ENCODE peak calls at places on chromosomes 11 and 22, in ten cellular contexts. T is IMR-90, P is adrenal gland, G is tibial nerve, Y is ovary, F is spleen, O is transverse colon, H is body of pancreas, K is Peyer's patch, I is HCT116. U is an unnamed sample.

GRCh38 chr22:39234867-39235687 is 9.7 kb downstream of the PDGFB start:
- DNase-seq in Y (no peak), G (no peak), P (no peak), K (no peak), I (no peak), F (no peak), T (no peak), O (peak), H (peak), U (no peak)

GRCh38 chr11:36376315-36376887 is 80.3 kb downstream of the PRR5L start:
- DNase-seq in G (no peak), K (no peak), T (peak), O (peak), Y (peak), I (no peak), H (no peak), F (peak), P (no peak), U (no peak)

GRCh38 chr11:28951191-28951590 is 843.0 kb downstream of the METTL15 start:
- DNase-seq in Y (no peak), O (no peak), K (no peak), H (no peak), T (no peak), F (no peak), P (no peak), I (no peak), G (no peak), U (no peak)

GRCh38 chr22:45838257-45838891 is 138.6 kb downstream of the WNT7B start:
- DNase-seq in F (no peak), O (no peak), H (no peak), G (no peak), Y (no peak), P (no peak), I (no peak), T (no peak), K (no peak), U (no peak)

GRCh38 chr11:64850979-64851567 is 6.6 kb upstream of the CDC42BPG start:
- DNase-seq in H (no peak), Y (no peak), K (peak), G (no peak), T (no peak), P (no peak), I (no peak), O (peak), F (peak), U (no peak)

GRCh38 chr22:46735747-46736608 is 2.1 kb downstream of the CERK start:
- DNase-seq in F (no peak), K (no peak), H (no peak), O (no peak), I (no peak), G (no peak), P (no peak), Y (no peak), T (no peak), U (no peak)

GRCh38 chr22:25759825-25760231 is 17.8 kb downstream of the MYO18B start:
- DNase-seq in O (no peak), T (peak), G (no peak), Y (no peak), H (peak), K (no peak), P (no peak), F (no peak), I (no peak), U (no peak)

GRCh38 chr11:43578346-43579170 is 102.0 kb upstream of the HSD17B12 start:
- DNase-seq in I (no peak), T (peak), Y (no peak), H (no peak), P (no peak), K (no peak), O (no peak), F (no peak), G (no peak), U (no peak)

GRCh38 chr11:96311120-96311568 is 31.9 kb downstream of the MAML2 start:
- DNase-seq in O (no peak), F (no peak), H (no peak), I (no peak), P (no peak), T (peak), G (no peak), K (no peak), Y (no peak), U (no peak)

GRCh38 chr11:127800989-127801688 is 786.2 kb downstream of the ETS1 start:
- DNase-seq in H (no peak), G (no peak), O (no peak), K (no peak), F (no peak), Y (no peak), P (no peak), T (no peak), I (no peak), U (no peak)

GRCh38 chr11:123381817-123382554 is 48.1 kb upstream of the GRAMD1B start:
- DNase-seq in Y (no peak), G (no peak), I (no peak), P (no peak), O (no peak), H (no peak), K (no peak), F (no peak), T (no peak), U (no peak)

GRCh38 chr11:76221365-76221764 is 15.1 kb upstream of the WNT11 start:
- DNase-seq in G (no peak), Y (no peak), T (no peak), K (no peak), O (no peak), P (no peak), I (no peak), H (no peak), F (no peak), U (no peak)

GRCh38 chr11:70729949-70730348 is 331.6 kb downstream of the CTTN start:
- DNase-seq in F (peak), Y (no peak), O (no peak), G (no peak), T (no peak), I (no peak), P (no peak), H (no peak), K (no peak), U (no peak)

GRCh38 chr11:30333405-30333804 is 10.5 kb downstream of the ARL14EP start:
- DNase-seq in I (no peak), G (no peak), Y (no peak), H (no peak), F (no peak), P (no peak), O (no peak), K (no peak), T (no peak), U (no peak)

GRCh38 chr11:82924522-82925224 is 23.1 kb downstream of the DDIAS start:
- DNase-seq in F (peak), I (no peak), O (no peak), Y (no peak), T (no peak), K (no peak), P (no peak), G (no peak), H (no peak), U (no peak)

GRCh38 chr11:95228081-95228859 is 2.7 kb downstream of the SESN3 start:
- DNase-seq in H (no peak), T (no peak), G (no peak), F (no peak), P (no peak), O (no peak), I (no peak), K (no peak), Y (no peak), U (no peak)

GRCh38 chr11:60625262-60625661 is 74.2 kb upstream of the MS4A8 start:
- DNase-seq in Y (no peak), T (peak), G (peak), P (peak), K (no peak), F (no peak), O (no peak), H (peak), I (peak), U (no peak)

GRCh38 chr11:29527391-29527936 is 489.4 kb downstream of the KCNA4 start:
- DNase-seq in O (no peak), Y (no peak), I (peak), F (no peak), K (no peak), H (peak), T (peak), G (no peak), P (no peak), U (no peak)

GRCh38 chr22:22897947-22898346 is 10.3 kb downstream of the IGLL5 start:
- DNase-seq in G (no peak), I (no peak), P (no peak), F (no peak), K (no peak), T (no peak), O (no peak), Y (no peak), H (no peak), U (no peak)

GRCh38 chr11:34356130-34356529 is 1.7 kb downstream of the ABTB2 start:
- DNase-seq in O (no peak), F (no peak), P (no peak), G (no peak), I (no peak), H (no peak), K (no peak), Y (no peak), T (no peak), U (no peak)

GRCh38 chr11:30879322-30880020 is 293.3 kb upstream of the MPPED2 start:
- DNase-seq in O (no peak), F (no peak), T (no peak), H (peak), I (no peak), G (no peak), Y (no peak), K (no peak), P (peak), U (no peak)

GRCh38 chr11:122494171-122494570 is 161.4 kb upstream of the UBASH3B start:
- DNase-seq in G (no peak), F (no peak), K (no peak), P (no peak), H (no peak), O (no peak), I (no peak), Y (no peak), T (peak), U (no peak)

GRCh38 chr11:74630043-74630442 is 37.7 kb downstream of the POLD3 start:
- DNase-seq in I (no peak), H (no peak), F (no peak), Y (no peak), K (no peak), O (no peak), G (no peak), P (no peak), T (no peak), U (no peak)

GRCh38 chr11:76744186-76745058 is 38.7 kb upstream of the TSKU start:
- DNase-seq in I (no peak), P (peak), G (peak), O (peak), F (no peak), T (peak), H (no peak), K (no peak), Y (no peak), U (no peak)

GRCh38 chr22:31228425-31228824 is 16.3 kb downstream of the LIMK2 start:
- DNase-seq in I (no peak), F (no peak), K (no peak), P (no peak), G (no peak), O (no peak), H (no peak), Y (no peak), T (no peak), U (no peak)

GRCh38 chr22:31227186-31227585 is 15.1 kb downstream of the LIMK2 start:
- DNase-seq in Y (no peak), G (no peak), H (no peak), O (peak), I (no peak), T (no peak), K (no peak), F (no peak), P (no peak), U (no peak)

GRCh38 chr22:31230871-31231621 is 18.9 kb downstream of the LIMK2 start:
- DNase-seq in I (no peak), K (peak), O (peak), H (peak), Y (peak), P (peak), F (no peak), T (peak), G (peak), U (no peak)

GRCh38 chr22:31230155-31230870 is 18.2 kb downstream of the LIMK2 start:
- DNase-seq in G (peak), T (peak), K (no peak), H (no peak), I (no peak), F (no peak), Y (no peak), O (no peak), P (no peak), U (no peak)

GRCh38 chr22:31229402-31230140 is 17.5 kb downstream of the LIMK2 start:
- DNase-seq in T (peak), Y (peak), K (peak), I (no peak), F (no peak), H (peak), P (peak), G (no peak), O (peak), U (no peak)
- TF ChIP-seq POLR2A in T (no peak), Y (no peak), K (no peak), I (no peak), F (no peak), H (no peak), P (no peak), G (no peak), O (no peak), U (no peak)

DNA sequence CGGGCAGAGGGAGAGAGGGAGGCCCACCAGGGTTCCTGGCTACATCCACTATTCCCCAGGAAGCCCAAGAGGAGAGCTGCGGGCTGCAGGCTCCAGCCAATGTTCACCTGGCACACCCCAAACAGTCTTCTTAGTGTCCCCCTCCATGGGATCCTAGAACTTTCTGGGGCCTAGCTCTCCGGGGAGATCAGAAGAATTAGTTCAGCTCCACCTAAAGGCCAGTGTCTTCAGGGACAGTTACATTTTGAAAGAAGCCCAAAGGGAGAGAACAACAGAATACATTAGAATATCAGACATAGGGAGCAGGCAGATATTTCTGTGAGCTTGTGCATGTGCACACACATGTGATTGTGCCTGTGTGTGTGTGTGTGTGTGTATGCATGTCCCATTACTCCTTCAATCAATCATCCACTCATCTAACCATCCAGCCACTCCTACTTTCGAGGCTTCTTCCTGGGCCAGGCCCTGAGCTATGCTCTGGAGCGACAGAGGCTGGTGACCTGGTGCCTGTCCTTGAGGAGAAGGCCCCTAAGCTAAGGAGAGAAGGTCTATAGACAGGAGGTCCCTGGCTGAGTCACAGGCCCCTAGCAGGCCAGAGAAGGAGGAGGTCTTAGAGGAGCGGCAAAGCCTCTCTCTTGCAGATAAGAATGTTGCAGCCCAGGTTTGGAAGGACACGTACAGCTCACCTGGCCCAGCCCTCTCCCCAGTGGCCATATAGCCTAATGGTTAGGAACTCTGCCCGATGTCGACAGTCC is 165.5 kb downstream of the DSCAML1 start:
- DNase-seq in O (no peak), G (no peak), H (no peak), P (no peak), I (no peak), T (no peak), F (peak), Y (no peak), K (no peak), U (no peak)
- TF ChIP-seq POLR2A in O (no peak), G (no peak), H (no peak), P (no peak), I (no peak), T (no peak), F (no peak), Y (no peak), K (no peak), U (no peak)

DNA sequence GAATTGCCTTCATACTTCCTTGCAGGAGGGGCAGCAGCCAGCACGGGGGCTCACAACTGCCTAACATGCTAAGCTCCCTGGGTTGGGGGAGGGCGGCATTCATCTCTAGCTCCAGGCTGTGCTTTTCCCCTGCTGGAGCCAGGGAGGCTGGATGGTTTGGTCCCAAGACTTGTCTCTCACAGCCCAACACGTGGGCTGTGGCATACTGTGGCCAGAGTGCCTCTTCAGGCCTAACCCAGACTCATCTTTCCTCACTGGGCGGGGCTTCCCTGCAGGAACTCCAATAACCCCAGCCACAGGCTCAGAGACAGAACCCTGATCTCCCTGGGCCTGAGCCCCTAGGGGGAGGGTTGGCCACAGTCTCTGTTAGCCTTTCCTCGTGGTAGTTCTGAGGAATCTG is 121.9 kb upstream of the PLET1 start:
- DNase-seq in F (no peak), K (no peak), G (no peak), H (no peak), I (no peak), P (no peak), Y (no peak), O (no peak), T (no peak), U (no peak)
- TF ChIP-seq POLR2A in F (no peak), K (no peak), G (no peak), H (no peak), I (no peak), P (no peak), Y (no peak), O (no peak), T (no peak), U (no peak)

GRCh38 chr11:892106-892505 is 18.5 kb downstream of the CHID1 start:
- DNase-seq in H (no peak), T (no peak), F (no peak), I (no peak), O (no peak), Y (no peak), K (no peak), P (no peak), G (no peak), U (no peak)
- TF ChIP-seq POLR2A in H (no peak), T (no peak), F (no peak), I (no peak), O (no peak), Y (no peak), K (no peak), P (no peak), G (no peak), U (no peak)

GRCh38 chr11:12237381-12237784 is 127.0 kb downstream of the MICAL2 start:
- DNase-seq in G (no peak), F (no peak), I (no peak), O (no peak), Y (no peak), T (no peak), K (no peak), P (no peak), H (no peak), U (no peak)

GRCh38 chr11:12236744-12237101 is 126.3 kb downstream of the MICAL2 start:
- DNase-seq in Y (no peak), K (no peak), O (no peak), P (no peak), H (no peak), F (no peak), T (no peak), I (no peak), G (no peak), U (no peak)

GRCh38 chr11:12240669-12241068 is 130.3 kb downstream of the MICAL2 start:
- DNase-seq in T (no peak), G (no peak), P (no peak), O (no peak), H (no peak), K (no peak), I (no peak), F (no peak), Y (no peak), U (no peak)

GRCh38 chr11:12239396-12240298 is 129.3 kb downstream of the MICAL2 start:
- DNase-seq in P (no peak), I (no peak), O (no peak), T (peak), H (peak), F (no peak), G (no peak), Y (no peak), K (no peak), U (no peak)

GRCh38 chr11:12238420-12238819 is 128.0 kb downstream of the MICAL2 start:
- DNase-seq in Y (no peak), F (no peak), T (no peak), I (no peak), G (no peak), P (no peak), H (no peak), O (no peak), K (no peak), U (no peak)
- TF ChIP-seq POLR2A in Y (no peak), F (no peak), T (no peak), I (no peak), G (no peak), P (no peak), H (no peak), O (no peak), K (no peak), U (no peak)

DNA sequence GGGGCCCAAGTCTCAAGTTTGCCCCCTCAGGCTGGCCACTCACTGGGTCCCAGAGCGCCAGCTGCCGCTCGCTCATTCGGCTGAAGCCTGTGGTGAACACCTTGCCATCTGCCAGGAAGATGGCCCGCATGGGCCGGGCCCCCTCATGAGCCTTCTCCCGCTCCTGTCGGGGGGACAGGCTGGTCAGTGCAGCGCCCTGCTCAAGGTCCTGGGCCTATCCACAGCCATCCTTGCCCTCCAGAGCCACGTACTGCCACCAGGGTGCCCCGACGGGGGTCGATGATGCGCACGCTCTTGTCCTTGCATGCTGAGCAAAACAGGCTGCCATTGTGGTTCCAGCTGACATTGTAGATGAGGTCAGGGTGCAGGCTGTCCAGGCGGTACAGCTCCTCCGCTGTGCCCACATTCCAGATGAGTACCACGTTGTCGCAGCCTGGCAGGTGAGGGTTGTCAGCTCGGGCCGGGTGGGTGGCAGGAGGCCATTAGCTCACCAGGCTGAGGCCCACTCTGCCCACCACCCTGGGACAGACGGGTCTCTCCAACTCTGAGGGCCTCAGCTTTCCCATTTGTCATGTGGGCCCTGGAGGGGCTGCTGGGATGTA is 2.1 kb downstream of the CORO1B start:
- DNase-seq in O (no peak), I (no peak), T (no peak), H (no peak), K (no peak), F (no peak), Y (no peak), G (no peak), P (no peak), U (no peak)
- TF ChIP-seq POLR2A in O (no peak), I (no peak), T (no peak), H (no peak), K (no peak), F (no peak), Y (no peak), G (no peak), P (no peak), U (no peak)

DNA sequence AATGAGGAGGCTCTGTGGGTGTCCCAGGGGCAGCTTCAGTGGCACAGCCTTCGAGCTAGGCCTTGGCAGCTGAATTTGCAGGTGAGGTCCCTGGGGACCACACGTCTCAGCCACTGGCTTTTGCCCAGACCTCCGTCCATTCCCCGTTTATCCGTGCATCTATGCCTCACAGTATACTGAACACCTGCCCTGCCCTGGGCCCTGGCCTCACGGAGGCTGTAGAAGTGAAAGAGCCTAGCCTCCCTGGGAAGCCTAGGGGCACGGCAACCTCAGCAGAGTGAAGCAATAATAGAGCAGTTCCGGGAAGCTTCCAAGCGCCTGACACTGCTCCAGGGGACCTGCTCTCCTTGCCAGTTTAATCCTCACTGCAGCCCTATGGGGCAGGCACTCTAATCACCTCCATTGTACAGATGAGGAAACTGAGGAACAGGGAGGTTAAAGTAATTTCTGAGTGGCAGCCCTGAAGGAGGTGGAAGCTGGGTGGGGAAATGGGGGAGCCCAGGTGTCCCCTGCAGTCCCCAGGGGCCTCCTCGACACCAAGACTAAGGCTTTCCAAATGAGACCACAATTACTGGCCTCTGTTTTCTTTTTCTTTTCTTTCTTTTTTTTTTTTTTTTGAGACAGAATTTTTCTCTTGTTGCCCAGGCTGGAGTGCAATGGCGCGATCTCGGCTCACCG is 2.7 kb upstream of the NFAM1 start:
- DNase-seq in I (no peak), T (no peak), K (no peak), P (no peak), G (no peak), F (no peak), H (no peak), Y (no peak), O (no peak), U (no peak)
- TF ChIP-seq POLR2A in I (no peak), T (no peak), K (no peak), P (no peak), G (no peak), F (no peak), H (no peak), Y (no peak), O (no peak), U (no peak)

U was measured in H1.